ENCODE peak calls at places on chromosome 13, in eight cellular contexts. A is astrocyte of the spinal cord, D is left ventricle myocardium inferior, S is breast epithelium, B is HL-60, V is cardiac muscle cell, J is transverse colon, O is A549. Z is an unnamed sample.
A peak's percentile ranks its signal among the peaks of the same experiment; 100 is the strongest.

GRCh38 chr13:34349091-34349722 is 531.3 kb downstream of the RFC3 start:
- DNase-seq in A (peak; percentile 97), D (peak; percentile 71), S (peak; percentile 70), B (no peak), V (peak; percentile 96), J (peak; percentile 25), O (no peak), Z (peak; percentile 83)

GRCh38 chr13:80654638-80655249 is 313.8 kb upstream of the SPRY2 start:
- DNase-seq in A (peak; percentile 13), D (no peak), S (no peak), B (no peak), V (no peak), J (no peak), O (no peak), Z (no peak)

GRCh38 chr13:31756346-31756745 is 17.0 kb downstream of the RXFP2 start:
- DNase-seq in A (peak; percentile 89), D (no peak), S (no peak), B (no peak), V (peak; percentile 69), J (no peak), O (no peak), Z (no peak)

GRCh38 chr13:45847554-45848224 is 3.9 kb downstream of the SIAH3 start:
- DNase-seq in A (no peak), D (peak; percentile 29), S (no peak), B (no peak), V (peak; percentile 40), J (peak; percentile 18), O (no peak), Z (no peak)

GRCh38 chr13:27007166-27007565 is 164.4 kb downstream of the USP12 start:
- DNase-seq in A (no peak), D (no peak), S (no peak), B (no peak), V (no peak), J (no peak), O (no peak), Z (no peak)

GRCh38 chr13:35840991-35841604 is 290.1 kb downstream of the DCLK1 start:
- DNase-seq in A (no peak), D (no peak), S (no peak), B (no peak), V (no peak), J (no peak), O (no peak), Z (peak; percentile 36)

GRCh38 chr13:43663474-43664090 is 123.2 kb downstream of the ENOX1 start:
- DNase-seq in A (peak; percentile 29), D (no peak), S (no peak), B (no peak), V (peak; percentile 6), J (no peak), O (no peak), Z (no peak)

GRCh38 chr13:49649244-49649962 is 21.1 kb downstream of the ARL11 start:
- DNase-seq in A (peak; percentile 53), D (no peak), S (no peak), B (no peak), V (peak; percentile 66), J (no peak), O (peak; percentile 28), Z (no peak)

GRCh38 chr13:41107584-41108014 is 25.0 kb downstream of the KBTBD6 start:
- DNase-seq in A (no peak), D (no peak), S (no peak), B (no peak), V (no peak), J (no peak), O (no peak), Z (no peak)

GRCh38 chr13:94214979-94215378 is 264.5 kb downstream of the DCT start:
- DNase-seq in A (no peak), D (no peak), S (no peak), B (no peak), V (no peak), J (no peak), O (no peak), Z (peak; percentile 28)

GRCh38 chr13:104281910-104282309 is 1215.7 kb upstream of the SLC10A2 start:
- DNase-seq in A (no peak), D (no peak), S (no peak), B (no peak), V (peak; percentile 56), J (no peak), O (no peak), Z (no peak)

GRCh38 chr13:43232866-43233265 is 209.5 kb downstream of the DNAJC15 start:
- DNase-seq in A (peak; percentile 48), D (no peak), S (no peak), B (no peak), V (peak; percentile 84), J (no peak), O (no peak), Z (no peak)

GRCh38 chr13:39452412-39452811 is 150.6 kb downstream of the LHFPL6 start:
- DNase-seq in A (peak; percentile 18), D (no peak), S (no peak), B (no peak), V (peak; percentile 33), J (no peak), O (no peak), Z (no peak)

GRCh38 chr13:43128504-43128929 is 105.1 kb downstream of the DNAJC15 start:
- DNase-seq in A (no peak), D (no peak), S (no peak), B (no peak), V (peak; percentile 33), J (no peak), O (no peak), Z (no peak)

GRCh38 chr13:92775631-92776030 is 451.0 kb upstream of the GPC6 start:
- DNase-seq in A (no peak), D (no peak), S (no peak), B (no peak), V (no peak), J (no peak), O (no peak), Z (no peak)

GRCh38 chr13:113528101-113528797 is 37.7 kb upstream of the DCUN1D2 start:
- DNase-seq in A (no peak), D (no peak), S (peak; percentile 37), B (no peak), V (no peak), J (no peak), O (no peak), Z (no peak)

GRCh38 chr13:101915755-101916107 is 463.3 kb downstream of the ITGBL1 start:
- DNase-seq in A (no peak), D (no peak), S (no peak), B (no peak), V (no peak), J (no peak), O (no peak), Z (no peak)

GRCh38 chr13:108932206-108932605 is 302.8 kb downstream of the MYO16 start:
- DNase-seq in A (no peak), D (no peak), S (no peak), B (no peak), V (no peak), J (no peak), O (no peak), Z (no peak)

GRCh38 chr13:24286624-24287023 is 22.8 kb upstream of the C1QTNF9 start:
- DNase-seq in A (no peak), D (no peak), S (no peak), B (no peak), V (no peak), J (no peak), O (no peak), Z (no peak)

GRCh38 chr13:110338441-110339101 is 31.5 kb downstream of the COL4A2 start:
- DNase-seq in A (peak; percentile 91), D (peak; percentile 69), S (no peak), B (no peak), V (peak; percentile 91), J (peak; percentile 51), O (no peak), Z (no peak)

GRCh38 chr13:24228852-24229458 is 68.4 kb downstream of the SPATA13 start:
- DNase-seq in A (peak; percentile 74), D (no peak), S (no peak), B (no peak), V (peak; percentile 84), J (no peak), O (peak; percentile 34), Z (peak; percentile 52)

GRCh38 chr13:77300176-77301141 is 26.4 kb downstream of the MYCBP2 start:
- DNase-seq in A (peak; percentile 66), D (no peak), S (no peak), B (peak; percentile 31), V (peak; percentile 81), J (no peak), O (peak; percentile 6), Z (peak; percentile 24)
- H3K4me3 ChIP-seq in A (no peak overlapping the region), D (peak overlapping the region; percentile 2), S (no peak overlapping the region), B (no peak overlapping the region), V (no peak overlapping the region), J (no peak overlapping the region), O (no peak overlapping the region), Z (no peak overlapping the region)

GRCh38 chr13:97308735-97309429 is 86.7 kb downstream of the MBNL2 start:
- DNase-seq in A (no peak), D (no peak), S (no peak), B (no peak), V (no peak), J (no peak), O (peak; percentile 13), Z (no peak)

GRCh38 chr13:97306646-97307045 is 84.5 kb downstream of the MBNL2 start:
- DNase-seq in A (peak; percentile 41), D (no peak), S (no peak), B (no peak), V (peak; percentile 45), J (no peak), O (no peak), Z (no peak)

GRCh38 chr13:97307882-97308624 is 85.9 kb downstream of the MBNL2 start:
- DNase-seq in A (peak; percentile 74), D (peak; percentile 51), S (no peak), B (no peak), V (peak; percentile 63), J (no peak), O (peak; percentile 50), Z (peak; percentile 60)

GRCh38 chr13:97307096-97307495 is 85.0 kb downstream of the MBNL2 start:
- DNase-seq in A (no peak), D (no peak), S (no peak), B (no peak), V (no peak), J (no peak), O (no peak), Z (no peak)

GRCh38 chr13:97307544-97307881 is 85.4 kb downstream of the MBNL2 start:
- DNase-seq in A (no peak), D (no peak), S (no peak), B (no peak), V (no peak), J (no peak), O (no peak), Z (no peak)
- TF ChIP-seq CTCF in A (no peak), D (no peak), S (no peak), B (no peak), V (no peak), J (no peak), O (no peak), Z (no peak)

DNA sequence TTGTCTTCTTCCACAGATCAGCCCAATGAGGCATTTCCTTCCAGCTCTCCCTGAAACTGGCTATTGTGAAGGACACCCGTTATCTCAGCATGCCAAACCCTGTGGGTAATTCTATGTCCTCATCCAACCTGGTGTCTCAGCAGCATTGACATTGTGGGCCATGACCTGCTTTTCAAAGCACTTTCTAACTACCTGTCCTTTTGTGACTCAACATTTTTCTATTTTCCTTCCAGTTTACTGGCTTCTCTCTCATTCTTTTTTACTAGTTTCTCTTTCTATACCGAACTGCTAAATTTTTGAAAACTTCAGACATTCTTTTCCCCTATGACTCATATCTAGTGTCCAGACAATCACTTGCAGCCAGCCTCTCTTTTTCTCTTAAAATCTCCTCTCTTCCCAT is 136.4 kb upstream of the HTR2A start:
- DNase-seq in A (peak; percentile 74), D (no peak), S (no peak), B (no peak), V (peak; percentile 45), J (no peak), O (no peak), Z (no peak)
- H3K4me3 ChIP-seq in A (peak overlapping the region; percentile 12), D (no peak overlapping the region), S (no peak overlapping the region), B (no peak overlapping the region), V (no peak overlapping the region), J (no peak overlapping the region), O (no peak overlapping the region), Z (no peak overlapping the region)

GRCh38 chr13:79043208-79043607 is 362.8 kb downstream of the RBM26 start:
- DNase-seq in A (no peak), D (no peak), S (no peak), B (no peak), V (no peak), J (no peak), O (no peak), Z (no peak)
- TF ChIP-seq CTCF in A (no peak), D (no peak), S (no peak), B (no peak), V (no peak), J (no peak), O (no peak), Z (no peak)

Z was measured in retinal pigment epithelial cell.